ENCODE peak calls at places on chromosomes 1 and 21, in eight cellular contexts. U is keratinocyte, O is neural progenitor cell, X is pancreas, T is cardiac muscle cell, R is ovary, H is brain microvascular endothelial cell, I is stomach. C is an unnamed sample.

GRCh38 chr1:26373789-26374188 is 1.2 kb upstream of the ZNF683 start:
- DNase-seq in U (no peak), O (no peak), X (no peak), T (no peak), R (no peak), H (no peak), I (no peak), C (no peak)

GRCh38 chr1:229952670-229953520 is 114.1 kb upstream of the GALNT2 start:
- DNase-seq in U (no peak), O (no peak), X (no peak), T (no peak), R (no peak), H (no peak), I (no peak), C (no peak)

GRCh38 chr1:168906367-168906766 is 177.4 kb upstream of the DPT start:
- DNase-seq in U (no peak), O (no peak), X (no peak), T (no peak), R (no peak), H (no peak), I (no peak), C (no peak)

GRCh38 chr1:47548188-47548587 is 110.3 kb downstream of the FOXD2 start:
- DNase-seq in U (no peak), O (no peak), X (no peak), T (no peak), R (no peak), H (no peak), I (no peak), C (no peak)

GRCh38 chr1:63403386-63403785 is 36.0 kb downstream of the ALG6 start:
- DNase-seq in U (no peak), O (no peak), X (no peak), T (no peak), R (no peak), H (no peak), I (no peak), C (no peak)

GRCh38 chr1:227560814-227561213 is 2.5 kb upstream of the ZNF678 start:
- DNase-seq in U (no peak), O (no peak), X (no peak), T (no peak), R (peak; percentile 20), H (no peak), I (no peak), C (no peak)

GRCh38 chr1:36349839-36350238 is 26.4 kb upstream of the EVA1B start:
- DNase-seq in U (no peak), O (no peak), X (no peak), T (no peak), R (no peak), H (no peak), I (no peak), C (no peak)

GRCh38 chr1:202056644-202057334 is 46.4 kb downstream of the ELF3 start:
- DNase-seq in U (no peak), O (no peak), X (peak; percentile 93), T (no peak), R (no peak), H (no peak), I (peak; percentile 96), C (no peak)

GRCh38 chr21:42234464-42235241 is 15.7 kb downstream of the ABCG1 start:
- DNase-seq in U (no peak), O (peak; percentile 95), X (peak; percentile 69), T (peak; percentile 87), R (peak; percentile 73), H (peak; percentile 24), I (peak; percentile 84), C (no peak)

GRCh38 chr1:190353538-190354101 is 124.0 kb downstream of the BRINP3 start:
- DNase-seq in U (no peak), O (no peak), X (no peak), T (no peak), R (no peak), H (no peak), I (no peak), C (no peak)

GRCh38 chr1:34549199-34549598 is 205.6 kb upstream of the GJB5 start:
- DNase-seq in U (no peak), O (peak; percentile 65), X (no peak), T (peak; percentile 24), R (no peak), H (no peak), I (no peak), C (no peak)

GRCh38 chr1:46547481-46548383 is 3.7 kb downstream of the KNCN start:
- DNase-seq in U (no peak), O (peak; percentile 78), X (no peak), T (peak; percentile 42), R (no peak), H (peak; percentile 47), I (no peak), C (no peak)

GRCh38 chr1:164637461-164638375 is 78.7 kb downstream of the PBX1 start:
- DNase-seq in U (peak; percentile 50), O (no peak), X (peak; percentile 90), T (no peak), R (no peak), H (peak; percentile 72), I (peak; percentile 66), C (peak; percentile 35)

GRCh38 chr1:173139706-173140105 is 67.4 kb downstream of the TNFSF4 start:
- DNase-seq in U (no peak), O (no peak), X (no peak), T (no peak), R (no peak), H (no peak), I (no peak), C (no peak)

GRCh38 chr1:29969576-29969975 is 733.3 kb downstream of the PTPRU start:
- DNase-seq in U (no peak), O (no peak), X (no peak), T (no peak), R (no peak), H (no peak), I (no peak), C (no peak)

GRCh38 chr1:229109320-229109761 is 161.6 kb upstream of the RAB4A start:
- DNase-seq in U (no peak), O (no peak), X (no peak), T (no peak), R (no peak), H (no peak), I (no peak), C (no peak)

GRCh38 chr1:67980028-67980427 is 70.4 kb downstream of the DIRAS3 start:
- DNase-seq in U (no peak), O (no peak), X (no peak), T (no peak), R (no peak), H (no peak), I (no peak), C (no peak)

GRCh38 chr21:42398414-42399030 is 2.7 kb upstream of the TMPRSS3 start:
- DNase-seq in U (no peak), O (no peak), X (no peak), T (no peak), R (no peak), H (no peak), I (no peak), C (no peak)

GRCh38 chr1:18955442-18956188 is 861 bp downstream of the IFFO2 start:
- DNase-seq in U (no peak), O (peak; percentile 74), X (peak; percentile 51), T (peak; percentile 67), R (peak; percentile 52), H (no peak), I (peak; percentile 55), C (no peak)

GRCh38 chr1:43446388-43446740 is 7.4 kb downstream of the HYI start:
- DNase-seq in U (no peak), O (no peak), X (no peak), T (no peak), R (peak; percentile 16), H (no peak), I (peak; percentile 7), C (no peak)

GRCh38 chr1:25550155-25550506 is 6.7 kb downstream of the LDLRAP1 start:
- DNase-seq in U (no peak), O (no peak), X (no peak), T (no peak), R (no peak), H (peak; percentile 54), I (no peak), C (no peak)

DNA sequence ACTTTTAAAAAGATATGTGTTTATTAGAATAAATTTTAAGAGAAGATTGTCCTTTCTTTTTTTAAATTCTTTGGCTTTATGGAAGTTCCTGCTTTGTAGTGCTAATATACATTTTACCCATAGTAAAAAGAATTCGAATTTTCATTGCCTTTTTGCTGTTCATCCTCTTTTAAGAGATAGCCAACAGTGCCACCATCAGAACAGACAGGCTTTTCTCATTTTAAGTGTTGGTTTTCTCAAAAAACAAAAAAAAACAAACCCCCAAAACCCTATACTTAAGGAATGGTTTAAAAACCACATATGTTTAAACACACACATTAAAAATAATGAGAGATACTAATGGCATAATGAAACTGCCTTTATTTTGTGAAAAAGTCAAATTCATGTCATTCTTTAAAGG is 118.8 kb downstream of the NEK7 start:
- DNase-seq in U (no peak), O (no peak), X (no peak), T (no peak), R (no peak), H (no peak), I (no peak), C (no peak)
- TF ChIP-seq CTCF in U (no peak), O (peak; percentile 14), X (no peak), T (no peak), R (no peak), H (no peak), I (no peak), C (no peak)

GRCh38 chr21:29017639-29018237 is 1.4 kb downstream of the RWDD2B start:
- DNase-seq in U (no peak), O (no peak), X (no peak), T (no peak), R (no peak), H (no peak), I (no peak), C (no peak)
- H3K4me3 ChIP-seq in U (peak overlapping the region; percentile 90), O (peak overlapping the region; percentile 80), X (peak overlapping the region; percentile 95), T (no peak overlapping the region), R (no peak overlapping the region), H (no peak overlapping the region), I (peak overlapping the region; percentile 91), C (peak overlapping the region; percentile 76)

DNA sequence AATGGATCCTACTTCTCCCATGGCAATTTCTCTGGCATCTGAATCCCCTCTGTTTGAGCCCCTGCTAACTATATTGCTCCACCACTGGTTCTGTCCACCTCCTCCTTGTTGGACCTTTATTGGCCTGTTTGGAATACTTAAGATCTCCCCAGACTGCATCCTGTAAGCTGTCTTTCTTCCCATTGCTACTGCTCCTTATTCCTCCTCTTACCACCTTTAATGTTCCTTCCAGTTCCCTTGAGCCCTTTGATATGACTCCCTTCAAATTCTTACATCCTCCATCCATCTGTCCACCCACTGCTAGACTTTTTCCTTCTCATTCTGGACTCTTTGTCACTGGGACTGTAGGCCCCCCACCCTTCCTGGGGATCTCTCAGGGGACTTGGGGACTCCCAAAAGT is 31.0 kb downstream of the LRIG2 start:
- DNase-seq in U (no peak), O (no peak), X (no peak), T (no peak), R (no peak), H (no peak), I (no peak), C (no peak)
- H3K36me3 ChIP-seq in U (peaks cover 15% of the 10 kb centered on the region), O (peaks cover 31% of the 10 kb centered on the region), X (no peaks in the 10 kb centered on the region), T (peaks cover 75% of the 10 kb centered on the region), R (no peaks in the 10 kb centered on the region), H (peaks cover 70% of the 10 kb centered on the region), I (peaks cover 69% of the 10 kb centered on the region), C (peaks cover 3% of the 10 kb centered on the region)

DNA sequence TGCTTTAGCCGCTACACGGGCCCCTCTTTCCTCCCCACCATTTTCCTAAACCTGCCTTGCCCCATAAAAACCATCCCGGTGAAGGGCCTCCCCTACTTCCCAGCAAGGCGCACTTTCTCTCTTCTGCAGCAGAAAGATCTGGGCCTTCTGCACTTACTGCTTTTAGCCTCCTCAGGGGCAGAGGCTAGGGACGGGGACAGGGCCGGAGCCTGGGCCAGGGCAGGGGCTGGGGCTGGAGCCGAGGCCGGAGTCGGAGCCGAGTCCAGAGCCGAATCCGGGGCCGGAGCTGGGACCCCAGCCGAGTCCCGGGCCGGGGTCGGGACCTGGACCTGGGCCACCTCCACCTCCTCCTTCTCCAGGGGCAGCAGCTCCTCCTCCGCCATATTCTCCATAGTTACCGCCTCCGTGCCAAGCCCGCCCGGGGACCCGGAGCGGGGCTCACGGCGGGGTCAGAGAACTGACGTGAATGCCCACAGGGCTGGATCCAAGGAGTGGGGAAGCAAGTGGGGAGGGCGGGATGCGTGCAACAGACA is 366 bp downstream of the TRMT1L start:
- DNase-seq in U (no peak), O (no peak), X (no peak), T (no peak), R (no peak), H (peak; percentile 4), I (peak; percentile 39), C (no peak)
- TF ChIP-seq CTCF in U (no peak), O (no peak), X (no peak), T (no peak), R (no peak), H (no peak), I (no peak), C (no peak)

C was measured in BJ.